ENCODE peak calls at places on chromosomes 13 and 19, in four cellular contexts. H is right atrium auricular region, G is OCI-LY7, K is AG09309. I is an unnamed sample.
A peak's percentile ranks its signal among the peaks of the same experiment; 100 is the strongest.

GRCh38 chr19:45553464-45553863 is 31.1 kb downstream of the OPA3 start:
- DNase-seq in K (no peak), G (no peak), H (no peak), I (peak; percentile 60)

GRCh38 chr19:30640266-30640965 is 268.2 kb downstream of the ZNF536 start:
- DNase-seq in G (no peak), K (no peak), H (no peak), I (no peak)

GRCh38 chr19:15897738-15898276 is at the start of gene CYP4F2:
- DNase-seq in K (no peak), G (no peak), H (no peak), I (no peak)

GRCh38 chr13:32246468-32246867 is 68.7 kb downstream of the ZAR1L start:
- DNase-seq in K (no peak), H (peak; percentile 71), G (peak; percentile 59), I (peak; percentile 38)

GRCh38 chr13:90675129-90675528 is 672.4 kb upstream of the MIR17HG start:
- DNase-seq in H (no peak), G (no peak), K (no peak), I (no peak)

GRCh38 chr19:42246143-42246868 is 3.9 kb upstream of the GSK3A start:
- DNase-seq in G (no peak), K (peak; percentile 52), H (peak; percentile 93), I (no peak)

GRCh38 chr19:7505682-7506384 is 10.1 kb upstream of the ZNF358 start:
- DNase-seq in K (no peak), H (no peak), G (peak; percentile 66), I (no peak)

GRCh38 chr13:114338959-114339358 is 24.7 kb downstream of the CHAMP1 start:
- DNase-seq in G (no peak), H (no peak), K (no peak), I (no peak)

GRCh38 chr19:29318581-29318980 is 105.6 kb upstream of the UQCRFS1 start:
- DNase-seq in K (no peak), H (no peak), G (no peak), I (no peak)

GRCh38 chr19:44051654-44052402 is at the start of gene ZNF223:
- DNase-seq in K (peak; percentile 64), G (no peak), H (peak; percentile 96), I (peak; percentile 90)

GRCh38 chr19:46718157-46718933 is 1.4 kb upstream of the PRKD2 start:
- DNase-seq in K (no peak), G (peak; percentile 85), H (no peak), I (no peak)

GRCh38 chr13:111513766-111514611 is 193.5 kb downstream of the TEX29 start:
- DNase-seq in H (peak; percentile 32), K (no peak), G (no peak), I (no peak)

GRCh38 chr19:41755328-41755913 is at the start of gene CEACAM6:
- DNase-seq in H (no peak), G (no peak), K (no peak), I (no peak)

GRCh38 chr19:46345157-46345556 is 1.7 kb upstream of the PPP5C start:
- DNase-seq in H (no peak), G (no peak), K (no peak), I (no peak)